ENCODE peak calls at places on chromosomes 3 and 15, in seven cellular contexts. D is HL-60, N is GM20000, M is memory B cell, Y is sigmoid colon, K is T-cell, O is vagina. T is an unnamed sample.

GRCh38 chr3:115800489-115801080 is 177.3 kb downstream of the GAP43 start:
- DNase-seq in D (no peak), N (no peak), M (no peak), Y (no peak), K (no peak), O (no peak), T (no peak)

GRCh38 chr15:95799286-95800187 is 531.0 kb upstream of the NR2F2 start:
- DNase-seq in D (no peak), N (no peak), M (no peak), Y (no peak), K (no peak), O (no peak), T (no peak)

GRCh38 chr15:33451385-33451784 is 140.6 kb downstream of the RYR3 start:
- DNase-seq in D (no peak), N (no peak), M (no peak), Y (no peak), K (no peak), O (no peak), T (no peak)

GRCh38 chr3:171116365-171116764 is 89.8 kb upstream of the SLC2A2 start:
- DNase-seq in D (no peak), N (no peak), M (no peak), Y (no peak), K (no peak), O (no peak), T (no peak)

GRCh38 chr3:47578119-47578630 is 490 bp downstream of the CSPG5 start:
- DNase-seq in D (no peak), N (peak), M (peak), Y (no peak), K (peak), O (no peak), T (peak)

GRCh38 chr3:124770341-124771082 is 40.3 kb downstream of the UMPS start:
- DNase-seq in D (no peak), N (no peak), M (no peak), Y (no peak), K (no peak), O (no peak), T (no peak)

GRCh38 chr3:183281126-183281797 is 28.2 kb downstream of the B3GNT5 start:
- DNase-seq in D (no peak), N (no peak), M (no peak), Y (no peak), K (no peak), O (no peak), T (no peak)

GRCh38 chr3:186843039-186843432 is 526 bp downstream of the ADIPOQ start:
- DNase-seq in D (no peak), N (no peak), M (no peak), Y (no peak), K (no peak), O (peak), T (no peak)

GRCh38 chr3:46705022-46705530 is 3.9 kb downstream of the TMIE start:
- DNase-seq in D (peak), N (peak), M (peak), Y (peak), K (peak), O (no peak), T (peak)

GRCh38 chr15:64596701-64597468 is 136.5 kb downstream of the ZNF609 start:
- DNase-seq in D (no peak), N (no peak), M (no peak), Y (no peak), K (peak), O (no peak), T (no peak)

GRCh38 chr3:27889745-27890144 is 167.6 kb upstream of the EOMES start:
- DNase-seq in D (no peak), N (no peak), M (no peak), Y (no peak), K (no peak), O (no peak), T (no peak)

GRCh38 chr3:170410428-170411029 is 8.1 kb upstream of the CLDN11 start:
- DNase-seq in D (no peak), N (no peak), M (no peak), Y (no peak), K (no peak), O (no peak), T (no peak)

GRCh38 chr3:138941259-138941885 is 5.6 kb downstream of the FOXL2 start:
- DNase-seq in D (no peak), N (no peak), M (no peak), Y (no peak), K (no peak), O (no peak), T (no peak)

GRCh38 chr15:67176195-67176971 is 78.1 kb downstream of the AAGAB start:
- DNase-seq in D (no peak), N (no peak), M (no peak), Y (no peak), K (no peak), O (no peak), T (no peak)

GRCh38 chr3:43540625-43541024 is 81.2 kb downstream of the ANO10 start:
- DNase-seq in D (no peak), N (no peak), M (no peak), Y (no peak), K (no peak), O (no peak), T (no peak)

GRCh38 chr15:101813803-101814534 is 2.0 kb downstream of the OR4F15 start:
- DNase-seq in D (no peak), N (no peak), M (no peak), Y (no peak), K (no peak), O (no peak), T (no peak)

GRCh38 chr3:192091831-192092230 is 630.9 kb downstream of the PYDC2 start:
- DNase-seq in D (no peak), N (no peak), M (no peak), Y (no peak), K (no peak), O (no peak), T (no peak)

GRCh38 chr3:131349946-131350347 is 31.6 kb upstream of the NUDT16 start:
- DNase-seq in D (no peak), N (no peak), M (no peak), Y (no peak), K (no peak), O (no peak), T (no peak)

GRCh38 chr3:172461530-172462138 is 13.4 kb upstream of the GHSR start:
- DNase-seq in D (no peak), N (peak), M (no peak), Y (no peak), K (no peak), O (no peak), T (no peak)

GRCh38 chr15:49238342-49238741 is 68.3 kb downstream of the GALK2 start:
- DNase-seq in D (no peak), N (no peak), M (no peak), Y (peak), K (no peak), O (no peak), T (no peak)

GRCh38 chr15:38196116-38196515 is 56.5 kb upstream of the SPRED1 start:
- DNase-seq in D (no peak), N (no peak), M (no peak), Y (no peak), K (no peak), O (no peak), T (no peak)

GRCh38 chr15:63402498-63403253 is 21.0 kb upstream of the CA12 start:
- DNase-seq in D (no peak), N (peak), M (no peak), Y (no peak), K (no peak), O (no peak), T (no peak)

GRCh38 chr3:151282921-151283320 is 4.6 kb upstream of the P2RY14 start:
- DNase-seq in D (peak), N (peak), M (no peak), Y (no peak), K (no peak), O (no peak), T (no peak)

GRCh38 chr3:31185004-31185357 is 290.5 kb upstream of the GADL1 start:
- DNase-seq in D (no peak), N (no peak), M (no peak), Y (no peak), K (no peak), O (no peak), T (no peak)

GRCh38 chr3:48614044-48614443 is 4.6 kb upstream of the UQCRC1 start:
- DNase-seq in D (peak), N (no peak), M (no peak), Y (no peak), K (no peak), O (no peak), T (no peak)

GRCh38 chr3:10280177-10280529 is 12.6 kb downstream of the GHRL start:
- DNase-seq in D (no peak), N (no peak), M (no peak), Y (no peak), K (no peak), O (no peak), T (no peak)

GRCh38 chr15:96505014-96505413 is 174.5 kb downstream of the NR2F2 start:
- DNase-seq in D (no peak), N (no peak), M (no peak), Y (no peak), K (no peak), O (no peak), T (no peak)

GRCh38 chr15:65056868-65057548 is 10.8 kb downstream of the RASL12 start:
- DNase-seq in D (no peak), N (no peak), M (no peak), Y (no peak), K (no peak), O (no peak), T (no peak)

GRCh38 chr3:105823149-105823866 is 45.5 kb downstream of the CBLB start:
- DNase-seq in D (no peak), N (no peak), M (no peak), Y (no peak), K (no peak), O (no peak), T (no peak)

GRCh38 chr15:79018960-79019359 is 71.6 kb downstream of the RASGRF1 start:
- DNase-seq in D (no peak), N (no peak), M (no peak), Y (no peak), K (no peak), O (no peak), T (no peak)

GRCh38 chr3:9153763-9154601 is 95.5 kb downstream of the SRGAP3 start:
- DNase-seq in D (no peak), N (no peak), M (no peak), Y (peak), K (no peak), O (peak), T (no peak)

GRCh38 chr3:414063-414462 is 217.5 kb downstream of the CHL1 start:
- DNase-seq in D (no peak), N (peak), M (no peak), Y (no peak), K (no peak), O (no peak), T (no peak)

GRCh38 chr3:134610455-134611385 is 40.1 kb downstream of the KY start:
- DNase-seq in D (no peak), N (no peak), M (no peak), Y (no peak), K (no peak), O (peak), T (no peak)

GRCh38 chr15:92634641-92635272 is 20.8 kb downstream of the FAM174B start:
- DNase-seq in D (no peak), N (no peak), M (no peak), Y (no peak), K (no peak), O (peak), T (no peak)

GRCh38 chr15:77507911-77508310 is 87.2 kb downstream of the HMG20A start:
- DNase-seq in D (no peak), N (peak), M (no peak), Y (peak), K (no peak), O (no peak), T (no peak)

GRCh38 chr15:101578443-101578894 is 73.7 kb downstream of the TM2D3 start:
- DNase-seq in D (peak), N (peak), M (no peak), Y (no peak), K (no peak), O (no peak), T (no peak)

GRCh38 chr3:101963902-101964362 is 114.6 kb downstream of the NFKBIZ start:
- DNase-seq in D (no peak), N (no peak), M (no peak), Y (no peak), K (no peak), O (no peak), T (no peak)

GRCh38 chr3:141266797-141267555 is 35.4 kb downstream of the PXYLP1 start:
- DNase-seq in D (no peak), N (peak), M (peak), Y (no peak), K (peak), O (no peak), T (peak)

GRCh38 chr3:14486460-14486859 is 53.7 kb downstream of the GRIP2 start:
- DNase-seq in D (no peak), N (no peak), M (no peak), Y (no peak), K (no peak), O (no peak), T (no peak)

T was measured in activated gamma-delta T cell treated with Interleukin-2 at 50 U/mL for 16 hours.